ENCODE peak calls at places on chromosomes 7 and 10, in nine cellular contexts. One of them, this sample, is unnamed. For H3K27me3 and H3K36me3, the result is how much of the 10 kb centered on the place peaks cover.

GRCh38 chr7:149477494-149478443 is 16.9 kb upstream of the ZNF777 start:
- DNase-seq in pancreas: no peak
- DNase-seq in CD8-positive, alpha-beta T cell: no peak
- DNase-seq in PC-9: no peak
- DNase-seq in tibial nerve: no peak
- DNase-seq in effector memory CD4-positive, alpha-beta T cell: no peak
- DNase-seq in mammary epithelial cell: no peak
- DNase-seq in transverse colon: no peak
- DNase-seq in heart left ventricle: no peak
- DNase-seq in this sample: no peak

GRCh38 chr10:35025916-35026315 is 64.2 kb downstream of the CUL2 start:
- DNase-seq in mammary epithelial cell: peak
- DNase-seq in pancreas: no peak
- DNase-seq in transverse colon: no peak
- DNase-seq in effector memory CD4-positive, alpha-beta T cell: no peak
- DNase-seq in tibial nerve: no peak
- DNase-seq in heart left ventricle: no peak
- DNase-seq in PC-9: no peak
- DNase-seq in CD8-positive, alpha-beta T cell: no peak
- DNase-seq in this sample: no peak

GRCh38 chr10:33010132-33011037 is 52.4 kb upstream of the ITGB1 start:
- DNase-seq in tibial nerve: no peak
- DNase-seq in pancreas: no peak
- DNase-seq in effector memory CD4-positive, alpha-beta T cell: peak
- DNase-seq in transverse colon: no peak
- DNase-seq in mammary epithelial cell: peak
- DNase-seq in heart left ventricle: no peak
- DNase-seq in CD8-positive, alpha-beta T cell: peak
- DNase-seq in PC-9: peak
- DNase-seq in this sample: peak

GRCh38 chr10:48776528-48776927 is 91.9 kb downstream of the WDFY4 start:
- DNase-seq in effector memory CD4-positive, alpha-beta T cell: no peak
- DNase-seq in mammary epithelial cell: no peak
- DNase-seq in pancreas: no peak
- DNase-seq in PC-9: no peak
- DNase-seq in heart left ventricle: no peak
- DNase-seq in CD8-positive, alpha-beta T cell: no peak
- DNase-seq in tibial nerve: no peak
- DNase-seq in transverse colon: no peak
- DNase-seq in this sample: no peak

GRCh38 chr7:5689118-5689517 is 92.3 kb downstream of the RNF216 start:
- DNase-seq in effector memory CD4-positive, alpha-beta T cell: no peak
- DNase-seq in tibial nerve: no peak
- DNase-seq in pancreas: no peak
- DNase-seq in PC-9: no peak
- DNase-seq in mammary epithelial cell: no peak
- DNase-seq in heart left ventricle: no peak
- DNase-seq in CD8-positive, alpha-beta T cell: no peak
- DNase-seq in transverse colon: no peak
- DNase-seq in this sample: no peak

GRCh38 chr7:96310106-96310505 is 11.8 kb downstream of the SLC25A13 start:
- DNase-seq in tibial nerve: peak
- DNase-seq in heart left ventricle: no peak
- DNase-seq in transverse colon: no peak
- DNase-seq in pancreas: no peak
- DNase-seq in PC-9: no peak
- DNase-seq in effector memory CD4-positive, alpha-beta T cell: no peak
- DNase-seq in CD8-positive, alpha-beta T cell: no peak
- DNase-seq in mammary epithelial cell: no peak
- DNase-seq in this sample: no peak

GRCh38 chr7:13099197-13099795 is 411.9 kb downstream of the ARL4A start:
- DNase-seq in tibial nerve: no peak
- DNase-seq in pancreas: no peak
- DNase-seq in PC-9: no peak
- DNase-seq in effector memory CD4-positive, alpha-beta T cell: no peak
- DNase-seq in transverse colon: no peak
- DNase-seq in CD8-positive, alpha-beta T cell: no peak
- DNase-seq in mammary epithelial cell: peak
- DNase-seq in heart left ventricle: no peak
- DNase-seq in this sample: no peak

GRCh38 chr10:103680869-103681236 is 174.5 kb downstream of the SH3PXD2A start:
- DNase-seq in PC-9: no peak
- DNase-seq in pancreas: no peak
- DNase-seq in effector memory CD4-positive, alpha-beta T cell: no peak
- DNase-seq in CD8-positive, alpha-beta T cell: no peak
- DNase-seq in transverse colon: no peak
- DNase-seq in heart left ventricle: no peak
- DNase-seq in tibial nerve: no peak
- DNase-seq in mammary epithelial cell: no peak
- DNase-seq in this sample: no peak

DNA sequence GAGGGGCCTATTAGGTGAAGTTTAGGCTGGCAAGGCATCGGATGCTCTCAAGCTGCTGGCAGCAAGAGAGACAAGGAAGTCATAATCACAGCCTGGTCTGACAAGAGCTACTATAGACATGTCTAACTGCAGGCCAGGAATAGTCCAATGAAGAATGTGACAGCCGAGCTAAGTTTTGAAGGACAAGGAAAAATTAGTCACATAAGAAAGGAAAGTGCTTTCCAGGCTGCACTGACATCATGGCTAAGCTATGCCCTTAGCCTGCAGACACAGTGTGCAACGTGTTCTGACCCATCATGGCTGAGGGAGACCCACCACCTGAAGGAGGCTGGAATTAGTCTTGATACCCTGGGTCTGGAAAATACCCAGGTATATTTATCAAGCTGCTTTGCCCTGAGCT is 281.1 kb downstream of the PLXNA4 start:
- DNase-seq in PC-9: no peak
- DNase-seq in mammary epithelial cell: peak
- DNase-seq in heart left ventricle: no peak
- DNase-seq in tibial nerve: no peak
- DNase-seq in CD8-positive, alpha-beta T cell: no peak
- DNase-seq in transverse colon: no peak
- DNase-seq in pancreas: no peak
- DNase-seq in effector memory CD4-positive, alpha-beta T cell: no peak
- DNase-seq in this sample: no peak
- H3K27ac ChIP-seq in PC-9: no peak
- H3K27ac ChIP-seq in mammary epithelial cell: no peak
- H3K27ac ChIP-seq in heart left ventricle: no peak
- H3K27ac ChIP-seq in tibial nerve: no peak
- H3K27ac ChIP-seq in CD8-positive, alpha-beta T cell: no peak
- H3K27ac ChIP-seq in transverse colon: no peak
- H3K27ac ChIP-seq in pancreas: no peak
- H3K27ac ChIP-seq in effector memory CD4-positive, alpha-beta T cell: no peak
- H3K27ac ChIP-seq in this sample: no peak

GRCh38 chr10:7409732-7410168 is 1.1 kb downstream of the SFMBT2 start:
- DNase-seq in PC-9: no peak
- DNase-seq in pancreas: no peak
- DNase-seq in effector memory CD4-positive, alpha-beta T cell: no peak
- DNase-seq in CD8-positive, alpha-beta T cell: no peak
- DNase-seq in tibial nerve: no peak
- DNase-seq in mammary epithelial cell: no peak
- DNase-seq in heart left ventricle: no peak
- DNase-seq in transverse colon: no peak
- DNase-seq in this sample: no peak

GRCh38 chr10:7409045-7409731 is 1.6 kb downstream of the SFMBT2 start:
- DNase-seq in mammary epithelial cell: no peak
- DNase-seq in CD8-positive, alpha-beta T cell: no peak
- DNase-seq in heart left ventricle: peak
- DNase-seq in pancreas: peak
- DNase-seq in transverse colon: peak
- DNase-seq in PC-9: no peak
- DNase-seq in tibial nerve: no peak
- DNase-seq in effector memory CD4-positive, alpha-beta T cell: no peak
- DNase-seq in this sample: no peak

GRCh38 chr10:7407368-7408002 is 3.3 kb downstream of the SFMBT2 start:
- DNase-seq in effector memory CD4-positive, alpha-beta T cell: no peak
- DNase-seq in heart left ventricle: no peak
- DNase-seq in mammary epithelial cell: no peak
- DNase-seq in transverse colon: no peak
- DNase-seq in tibial nerve: no peak
- DNase-seq in PC-9: no peak
- DNase-seq in pancreas: no peak
- DNase-seq in CD8-positive, alpha-beta T cell: no peak
- DNase-seq in this sample: no peak

GRCh38 chr10:7408003-7408493 is 2.8 kb downstream of the SFMBT2 start:
- DNase-seq in PC-9: no peak
- DNase-seq in heart left ventricle: peak
- DNase-seq in pancreas: peak
- DNase-seq in effector memory CD4-positive, alpha-beta T cell: no peak
- DNase-seq in tibial nerve: no peak
- DNase-seq in transverse colon: peak
- DNase-seq in mammary epithelial cell: no peak
- DNase-seq in CD8-positive, alpha-beta T cell: no peak
- DNase-seq in this sample: no peak

DNA sequence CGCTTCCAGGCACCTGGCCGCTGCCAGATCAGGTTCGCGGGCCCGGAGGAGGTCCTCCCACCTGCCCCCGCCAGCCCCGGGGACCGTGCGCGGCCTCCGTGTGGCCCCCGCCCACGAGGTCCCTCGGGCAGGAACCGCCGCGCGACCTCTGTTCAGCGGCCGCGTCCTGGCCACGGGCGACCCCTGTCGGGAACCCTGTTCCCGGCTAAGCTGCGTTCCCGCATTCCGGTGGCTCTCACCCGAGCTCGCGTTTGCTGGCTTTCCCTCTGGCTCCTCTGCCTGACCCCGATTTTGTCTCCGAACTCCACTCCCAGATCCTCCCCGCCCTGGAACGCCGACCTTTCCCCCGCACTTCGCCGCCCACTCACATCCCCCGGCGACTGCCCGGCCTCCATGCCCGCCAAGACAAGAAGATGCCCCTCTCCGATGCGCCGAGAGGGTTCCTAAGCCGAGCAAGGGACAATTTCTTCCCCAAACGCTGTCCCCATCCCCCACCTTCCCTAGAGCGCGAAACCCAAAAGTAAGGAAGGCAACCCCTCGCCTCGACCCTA is 2.3 kb downstream of the SFMBT2 start:
- DNase-seq in CD8-positive, alpha-beta T cell: no peak
- DNase-seq in effector memory CD4-positive, alpha-beta T cell: no peak
- DNase-seq in mammary epithelial cell: peak
- DNase-seq in tibial nerve: peak
- DNase-seq in transverse colon: peak
- DNase-seq in heart left ventricle: peak
- DNase-seq in PC-9: no peak
- DNase-seq in pancreas: peak
- DNase-seq in this sample: no peak
- H3K27me3 ChIP-seq in CD8-positive, alpha-beta T cell: under half
- H3K27me3 ChIP-seq in effector memory CD4-positive, alpha-beta T cell: under half
- H3K27me3 ChIP-seq in mammary epithelial cell: under half
- H3K27me3 ChIP-seq in tibial nerve: under half
- H3K27me3 ChIP-seq in transverse colon: half or more
- H3K27me3 ChIP-seq in heart left ventricle: under half
- H3K27me3 ChIP-seq in PC-9: under half
- H3K27me3 ChIP-seq in pancreas: under half
- H3K27me3 ChIP-seq in this sample: under half

GRCh38 chr10:30437039-30437781 is 3.2 kb downstream of the MAP3K8 start:
- DNase-seq in pancreas: no peak
- DNase-seq in PC-9: no peak
- DNase-seq in heart left ventricle: no peak
- DNase-seq in tibial nerve: no peak
- DNase-seq in effector memory CD4-positive, alpha-beta T cell: no peak
- DNase-seq in transverse colon: no peak
- DNase-seq in mammary epithelial cell: no peak
- DNase-seq in CD8-positive, alpha-beta T cell: no peak
- DNase-seq in this sample: no peak

GRCh38 chr10:30436688-30437038 is 2.7 kb downstream of the MAP3K8 start:
- DNase-seq in pancreas: no peak
- DNase-seq in tibial nerve: no peak
- DNase-seq in heart left ventricle: no peak
- DNase-seq in effector memory CD4-positive, alpha-beta T cell: no peak
- DNase-seq in transverse colon: no peak
- DNase-seq in CD8-positive, alpha-beta T cell: no peak
- DNase-seq in mammary epithelial cell: no peak
- DNase-seq in PC-9: no peak
- DNase-seq in this sample: no peak

GRCh38 chr10:30436200-30436599 is 2.2 kb downstream of the MAP3K8 start:
- DNase-seq in effector memory CD4-positive, alpha-beta T cell: no peak
- DNase-seq in transverse colon: peak
- DNase-seq in PC-9: peak
- DNase-seq in CD8-positive, alpha-beta T cell: no peak
- DNase-seq in tibial nerve: no peak
- DNase-seq in heart left ventricle: no peak
- DNase-seq in pancreas: no peak
- DNase-seq in mammary epithelial cell: no peak
- DNase-seq in this sample: no peak

GRCh38 chr10:30439931-30440330 is 5.9 kb downstream of the MAP3K8 start:
- DNase-seq in PC-9: no peak
- DNase-seq in mammary epithelial cell: no peak
- DNase-seq in tibial nerve: no peak
- DNase-seq in transverse colon: no peak
- DNase-seq in CD8-positive, alpha-beta T cell: no peak
- DNase-seq in pancreas: no peak
- DNase-seq in effector memory CD4-positive, alpha-beta T cell: no peak
- DNase-seq in heart left ventricle: no peak
- DNase-seq in this sample: no peak

DNA sequence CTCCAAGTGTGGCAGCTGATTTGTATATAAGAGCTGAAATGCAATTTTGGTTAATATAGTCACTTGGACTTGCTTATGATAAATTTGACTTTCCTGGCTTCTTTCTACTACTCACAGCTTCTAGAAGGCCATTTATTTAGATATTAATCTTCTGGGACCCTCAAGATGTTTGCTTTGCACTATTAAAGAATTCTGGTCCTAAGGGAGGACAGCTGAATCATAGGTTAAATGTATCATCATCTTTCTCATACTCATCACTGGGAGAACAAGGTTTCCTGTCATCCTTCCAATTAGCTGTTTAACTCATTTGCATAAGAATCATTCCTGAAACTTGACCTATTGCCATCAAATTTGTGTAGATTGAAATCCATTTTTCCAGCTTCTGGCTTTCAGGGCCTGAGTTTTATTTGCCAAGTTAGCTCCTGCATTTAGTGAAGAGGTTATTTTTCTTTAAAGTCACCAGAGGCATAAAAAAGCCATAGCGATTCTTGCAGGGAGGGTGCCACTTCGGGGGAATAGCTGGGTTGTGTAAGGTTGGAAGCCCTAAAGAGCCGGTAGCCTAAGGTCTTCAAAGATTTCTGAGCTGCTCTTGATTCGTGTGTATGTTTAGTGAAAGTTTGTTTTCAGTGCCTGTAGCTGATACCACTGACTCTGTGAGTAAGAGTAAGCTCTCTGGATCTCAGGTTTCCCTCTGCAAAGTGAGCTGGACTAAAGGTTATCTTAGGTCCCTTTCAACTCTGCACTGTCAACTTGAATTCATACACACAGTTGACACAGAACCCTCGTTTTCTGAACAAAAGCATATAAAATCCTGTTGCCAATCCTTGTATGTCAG is 4.2 kb downstream of the MAP3K8 start:
- DNase-seq in heart left ventricle: no peak
- DNase-seq in pancreas: no peak
- DNase-seq in transverse colon: no peak
- DNase-seq in effector memory CD4-positive, alpha-beta T cell: no peak
- DNase-seq in tibial nerve: no peak
- DNase-seq in PC-9: no peak
- DNase-seq in CD8-positive, alpha-beta T cell: no peak
- DNase-seq in mammary epithelial cell: no peak
- DNase-seq in this sample: no peak
- H3K36me3 ChIP-seq in heart left ventricle: under half
- H3K36me3 ChIP-seq in pancreas: under half
- H3K36me3 ChIP-seq in transverse colon: under half
- H3K36me3 ChIP-seq in effector memory CD4-positive, alpha-beta T cell: under half
- H3K36me3 ChIP-seq in tibial nerve: under half
- H3K36me3 ChIP-seq in PC-9: under half
- H3K36me3 ChIP-seq in CD8-positive, alpha-beta T cell: under half
- H3K36me3 ChIP-seq in mammary epithelial cell: under half
- H3K36me3 ChIP-seq in this sample: under half

GRCh38 chr10:14560274-14560673 is 214.4 kb downstream of the FAM107B start:
- DNase-seq in effector memory CD4-positive, alpha-beta T cell: peak
- DNase-seq in PC-9: peak
- DNase-seq in transverse colon: no peak
- DNase-seq in mammary epithelial cell: peak
- DNase-seq in CD8-positive, alpha-beta T cell: no peak
- DNase-seq in pancreas: no peak
- DNase-seq in heart left ventricle: no peak
- DNase-seq in tibial nerve: no peak
- DNase-seq in this sample: no peak

GRCh38 chr10:14562615-14563214 is 212.0 kb downstream of the FAM107B start:
- DNase-seq in CD8-positive, alpha-beta T cell: no peak
- DNase-seq in heart left ventricle: no peak
- DNase-seq in mammary epithelial cell: no peak
- DNase-seq in transverse colon: no peak
- DNase-seq in pancreas: no peak
- DNase-seq in PC-9: no peak
- DNase-seq in effector memory CD4-positive, alpha-beta T cell: no peak
- DNase-seq in tibial nerve: no peak
- DNase-seq in this sample: no peak

GRCh38 chr10:14563359-14563758 is 211.3 kb downstream of the FAM107B start:
- DNase-seq in PC-9: no peak
- DNase-seq in tibial nerve: no peak
- DNase-seq in mammary epithelial cell: no peak
- DNase-seq in heart left ventricle: no peak
- DNase-seq in CD8-positive, alpha-beta T cell: no peak
- DNase-seq in pancreas: no peak
- DNase-seq in transverse colon: no peak
- DNase-seq in effector memory CD4-positive, alpha-beta T cell: no peak
- DNase-seq in this sample: no peak

GRCh38 chr10:14560794-14561765 is 213.6 kb downstream of the FAM107B start:
- DNase-seq in effector memory CD4-positive, alpha-beta T cell: peak
- DNase-seq in pancreas: no peak
- DNase-seq in tibial nerve: no peak
- DNase-seq in PC-9: peak
- DNase-seq in heart left ventricle: no peak
- DNase-seq in CD8-positive, alpha-beta T cell: no peak
- DNase-seq in mammary epithelial cell: no peak
- DNase-seq in transverse colon: no peak
- DNase-seq in this sample: no peak

GRCh38 chr10:14562197-14562596 is 212.5 kb downstream of the FAM107B start:
- DNase-seq in CD8-positive, alpha-beta T cell: no peak
- DNase-seq in tibial nerve: no peak
- DNase-seq in effector memory CD4-positive, alpha-beta T cell: no peak
- DNase-seq in PC-9: no peak
- DNase-seq in heart left ventricle: no peak
- DNase-seq in pancreas: no peak
- DNase-seq in transverse colon: no peak
- DNase-seq in mammary epithelial cell: no peak
- DNase-seq in this sample: no peak
- H3K27ac ChIP-seq in CD8-positive, alpha-beta T cell: peak
- H3K27ac ChIP-seq in tibial nerve: no peak
- H3K27ac ChIP-seq in effector memory CD4-positive, alpha-beta T cell: peak
- H3K27ac ChIP-seq in PC-9: peak
- H3K27ac ChIP-seq in heart left ventricle: no peak
- H3K27ac ChIP-seq in pancreas: no peak
- H3K27ac ChIP-seq in transverse colon: peak
- H3K27ac ChIP-seq in mammary epithelial cell: no peak
- H3K27ac ChIP-seq in this sample: no peak

This sample was measured in iPS DF 6.9.